ENCODE peak calls at places on chromosomes 12 and 14, in seven cellular contexts. B, W, Z, X, J, M and Y are unnamed samples. For H3K4me1, the result is how much of the 10 kb centered on the place peaks cover.

GRCh38 chr12:104280703-104281458 is 22.7 kb upstream of the EID3 start:
- DNase-seq in M (no peak), Z (no peak), X (no peak), B (no peak), W (no peak), J (no peak), Y (no peak)

GRCh38 chr14:58243790-58244555 is 670 bp upstream of the PSMA3 start:
- DNase-seq in M (no peak), J (no peak), B (no peak), Z (no peak), W (no peak), X (no peak), Y (no peak)

GRCh38 chr14:104545151-104545931 is 34.2 kb upstream of the C14orf180 start:
- DNase-seq in X (peak), W (no peak), Z (no peak), J (no peak), M (no peak), B (no peak), Y (no peak)

GRCh38 chr12:124024790-124025189 is 51.8 kb downstream of the ZNF664 start:
- DNase-seq in X (no peak), J (no peak), B (no peak), W (no peak), Z (no peak), M (no peak), Y (no peak)

GRCh38 chr14:56224179-56224578 is 106.0 kb downstream of the PELI2 start:
- DNase-seq in M (no peak), W (no peak), J (no peak), B (no peak), Z (no peak), X (no peak), Y (no peak)

GRCh38 chr12:11724888-11725310 is 75.4 kb downstream of the ETV6 start:
- DNase-seq in M (no peak), W (no peak), B (no peak), X (no peak), Z (no peak), J (no peak), Y (no peak)

GRCh38 chr12:48868446-48868845 is 2.8 kb upstream of the RND1 start:
- DNase-seq in J (no peak), Z (no peak), W (no peak), B (no peak), X (no peak), M (no peak), Y (no peak)

GRCh38 chr12:43835656-43836454 is at the start of gene TMEM117:
- DNase-seq in Z (peak), M (peak), B (peak), X (peak), J (peak), W (peak), Y (peak)

GRCh38 chr12:80837342-80837978 is 100.3 kb downstream of the LIN7A start:
- DNase-seq in J (no peak), Z (no peak), X (no peak), W (no peak), M (no peak), B (no peak), Y (no peak)

GRCh38 chr12:92718483-92718985 is 15.7 kb downstream of the PLEKHG7 start:
- DNase-seq in J (no peak), Z (no peak), X (no peak), M (no peak), B (no peak), W (no peak), Y (no peak)

GRCh38 chr12:25906651-25907340 is 51.7 kb upstream of the RASSF8 start:
- DNase-seq in B (no peak), Z (no peak), W (no peak), X (no peak), J (no peak), M (no peak), Y (no peak)

DNA sequence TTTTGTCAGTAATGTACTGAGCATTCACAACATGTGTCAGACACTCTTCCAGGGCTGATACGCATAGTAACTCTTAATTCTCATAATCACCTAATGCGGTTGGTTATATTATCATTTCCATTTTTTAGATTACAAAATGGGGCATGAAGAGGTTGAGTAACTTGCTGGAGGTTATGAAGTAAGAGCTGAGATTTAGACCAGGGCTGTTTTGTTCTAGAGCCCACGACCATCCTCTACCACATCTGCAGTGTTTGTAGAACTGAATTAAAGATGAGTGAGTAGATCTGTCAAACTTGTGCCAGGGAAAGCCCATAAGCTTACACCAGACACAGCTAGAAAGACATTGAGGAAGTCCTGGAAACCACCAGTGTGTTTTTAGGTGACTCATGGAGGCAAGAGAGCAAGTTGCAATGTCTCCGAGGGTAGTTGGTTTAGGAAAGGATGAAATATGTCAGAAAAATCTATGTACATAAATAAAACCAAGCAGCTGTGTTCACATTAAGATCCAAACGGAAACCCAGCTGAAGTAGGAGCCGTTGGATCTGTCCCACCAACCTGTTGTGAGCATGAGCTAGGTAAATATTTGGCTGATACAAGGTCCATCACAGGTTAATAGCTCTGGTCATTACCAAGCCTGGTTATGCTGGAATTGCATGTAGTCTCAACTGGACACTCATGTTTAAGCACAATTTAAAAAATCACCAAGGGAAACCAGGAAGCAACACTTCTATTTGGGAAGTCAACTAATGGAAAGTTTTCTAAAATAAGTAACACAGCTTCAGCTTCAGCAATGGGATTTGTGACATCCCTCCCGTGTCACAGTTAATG is 49.9 kb upstream of the PLEKHG3 start:
- DNase-seq in J (no peak), Z (no peak), B (no peak), X (no peak), W (no peak), M (no peak), Y (no peak)
- H3K4me3 ChIP-seq in J (no peak), Z (no peak), B (no peak), X (no peak), W (no peak), M (no peak), Y (no peak)

GRCh38 chr12:6358886-6359285 is 16.5 kb downstream of the SCNN1A start:
- DNase-seq in W (no peak), X (no peak), J (no peak), B (no peak), Z (no peak), M (no peak), Y (no peak)

GRCh38 chr12:6360080-6360571 is 15.2 kb downstream of the SCNN1A start:
- DNase-seq in Z (no peak), J (no peak), X (no peak), W (no peak), M (no peak), B (no peak), Y (no peak)

GRCh38 chr12:6354539-6355393 is 12.9 kb upstream of the TNFRSF1A start:
- DNase-seq in J (no peak), X (no peak), B (no peak), Z (no peak), W (no peak), M (no peak), Y (no peak)

GRCh38 chr12:6355491-6356373 is 13.9 kb upstream of the TNFRSF1A start:
- DNase-seq in X (no peak), M (no peak), W (no peak), J (no peak), B (no peak), Z (no peak), Y (no peak)

GRCh38 chr12:6356374-6356820 is 14.5 kb upstream of the TNFRSF1A start:
- DNase-seq in J (no peak), W (no peak), B (no peak), Z (no peak), M (no peak), X (no peak), Y (no peak)
- H3K4me1 ChIP-seq in J (under half), W (under half), B (under half), Z (under half), M (under half), X (under half), Y (under half)

GRCh38 chr14:37035401-37035800 is 137.0 kb downstream of the SLC25A21 start:
- DNase-seq in X (no peak), W (no peak), J (no peak), M (no peak), B (no peak), Z (no peak), Y (no peak)
- H3K4me3 ChIP-seq in X (no peak), W (no peak), J (no peak), M (no peak), B (no peak), Z (no peak), Y (no peak)

DNA sequence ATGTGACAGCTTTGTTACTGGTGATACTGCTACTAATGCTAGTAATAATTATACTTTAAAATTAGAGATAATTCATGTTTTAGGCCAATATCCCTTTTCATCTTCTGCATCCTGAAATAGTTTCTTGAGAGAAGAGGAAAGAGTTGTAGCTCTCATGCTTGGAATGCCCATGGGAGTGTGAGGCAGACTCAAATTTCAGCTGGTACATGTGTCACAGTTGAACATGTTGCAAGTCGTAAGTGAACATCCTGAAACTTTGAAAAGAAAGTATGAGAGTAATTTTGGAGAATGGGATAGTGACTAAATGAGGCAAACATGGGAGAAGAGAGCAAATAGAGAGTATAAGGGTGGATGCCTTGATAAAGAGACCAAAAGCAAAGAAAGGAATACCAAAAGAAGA is 168.0 kb downstream of the TMTC3 start:
- DNase-seq in B (no peak), M (no peak), Z (no peak), J (no peak), X (no peak), W (no peak), Y (peak)
- H3K4me1 ChIP-seq in B (under half), M (under half), Z (under half), J (under half), X (under half), W (under half), Y (under half)

GRCh38 chr12:54954228-54954627 is 30.3 kb downstream of the TESPA1 start:
- DNase-seq in Z (no peak), X (no peak), J (no peak), M (no peak), W (no peak), B (no peak), Y (no peak)

GRCh38 chr12:54950071-54950727 is 34.4 kb downstream of the TESPA1 start:
- DNase-seq in B (no peak), X (no peak), M (no peak), J (no peak), W (no peak), Z (no peak), Y (no peak)

GRCh38 chr12:54945082-54945481 is 39.5 kb downstream of the TESPA1 start:
- DNase-seq in X (no peak), Z (no peak), B (no peak), M (no peak), W (no peak), J (no peak), Y (no peak)

GRCh38 chr12:54948171-54948570 is 36.4 kb downstream of the TESPA1 start:
- DNase-seq in M (no peak), W (no peak), X (no peak), Z (no peak), B (no peak), J (no peak), Y (no peak)

DNA sequence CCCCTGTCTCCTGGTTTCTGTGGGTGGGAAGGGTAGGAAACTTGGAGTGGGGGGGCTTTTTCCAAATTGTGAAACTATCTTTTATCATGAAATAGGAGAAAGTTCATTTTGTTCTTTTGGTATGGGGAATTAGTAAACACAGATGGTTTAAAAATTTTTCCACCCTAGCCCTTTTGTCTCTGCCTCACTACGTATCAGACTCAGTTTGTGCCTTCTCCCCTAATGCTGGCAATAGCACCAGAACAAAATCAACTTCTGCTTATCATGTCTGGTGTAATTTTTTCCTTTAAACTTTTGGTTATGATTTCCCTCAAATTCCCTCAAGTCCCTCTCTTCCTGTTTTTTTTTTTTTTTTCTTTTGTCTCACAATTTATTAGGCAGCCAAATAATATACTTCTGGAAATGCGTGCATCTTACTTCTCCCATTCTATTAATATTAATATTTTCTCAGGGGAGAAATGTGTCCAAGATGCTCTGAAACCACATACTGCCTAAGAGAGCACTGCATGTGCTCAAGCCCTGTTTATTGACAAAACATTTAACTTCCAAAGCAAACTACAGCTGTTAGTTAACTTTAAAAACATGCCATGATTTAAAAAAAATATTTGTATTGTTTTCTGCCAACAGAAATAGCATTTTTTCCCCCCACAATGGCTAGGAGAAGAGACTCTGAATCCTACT is 35.4 kb downstream of the TESPA1 start:
- DNase-seq in B (no peak), J (no peak), M (no peak), X (no peak), Z (no peak), W (no peak), Y (no peak)
- H3K4me3 ChIP-seq in B (no peak), J (no peak), M (no peak), X (no peak), Z (no peak), W (no peak), Y (no peak)

DNA sequence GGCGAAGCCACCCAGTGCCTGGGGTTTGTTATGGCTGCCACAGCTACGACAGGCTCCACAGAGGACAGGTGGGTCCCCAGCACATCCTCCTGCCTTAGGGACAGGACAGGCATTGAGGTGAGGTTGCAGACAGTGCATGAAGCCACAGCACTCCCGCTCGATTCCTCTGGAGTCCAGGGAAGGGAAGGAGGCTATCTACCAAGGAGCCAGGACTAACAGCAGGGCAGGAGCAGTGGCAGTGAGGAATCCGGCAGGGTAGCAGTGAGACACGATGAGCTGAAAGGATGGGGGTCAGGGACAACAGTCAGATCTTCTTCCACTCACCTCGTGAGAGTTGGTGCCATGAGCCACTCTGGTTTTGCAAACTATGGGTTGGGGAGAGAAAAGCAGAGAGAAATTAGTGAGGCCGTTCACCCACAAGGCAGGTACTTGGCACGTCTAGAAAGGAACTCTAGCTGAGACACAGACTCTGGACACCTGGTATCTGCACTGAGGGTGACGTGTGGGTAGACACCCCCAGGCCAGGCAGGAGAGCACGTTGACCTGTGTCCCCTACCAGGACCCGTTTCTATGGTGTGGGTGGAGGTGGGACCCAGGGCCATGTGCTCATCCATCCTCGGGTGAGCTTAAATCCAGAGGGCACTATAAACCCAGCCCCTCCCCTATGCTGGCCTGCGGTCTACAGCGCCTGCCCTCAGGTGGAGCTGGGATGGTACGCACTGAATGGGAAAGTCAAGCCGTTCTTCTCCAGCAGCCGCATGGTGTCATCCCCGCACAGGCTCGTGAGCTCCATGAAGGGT is 39.3 kb downstream of the CHGA start:
- DNase-seq in W (no peak), Z (no peak), B (no peak), M (no peak), J (no peak), X (no peak), Y (no peak)
- H3K4me1 ChIP-seq in W (half or more), Z (under half), B (under half), M (under half), J (under half), X (under half), Y (under half)